ENCODE peak calls at places on chromosomes 4 and X, in eight cellular contexts. Q, Z, F, G, E, L, S and O are unnamed samples.

GRCh38 chrX:74534569-74535038 is 79.8 kb downstream of the RLIM start:
- DNase-seq in Q (no peak), Z (no peak), F (no peak), G (no peak), E (no peak), L (no peak), S (peak), O (no peak)

GRCh38 chr4:48341776-48342558 is 638 bp downstream of the SLAIN2 start:
- DNase-seq in Q (peak), Z (peak), F (peak), G (peak), E (peak), L (peak), S (no peak), O (peak)

GRCh38 chrX:119529355-119530276 is 35.6 kb downstream of the STEEP1 start:
- DNase-seq in Q (no peak), Z (no peak), F (no peak), G (no peak), E (no peak), L (no peak), S (no peak), O (no peak)

GRCh38 chrX:16628954-16629595 is 20.9 kb upstream of the S100G start:
- DNase-seq in Q (no peak), Z (peak), F (no peak), G (no peak), E (no peak), L (peak), S (no peak), O (no peak)

GRCh38 chrX:123263246-123263757 is 79.2 kb downstream of the GRIA3 start:
- DNase-seq in Q (no peak), Z (peak), F (no peak), G (no peak), E (no peak), L (no peak), S (no peak), O (no peak)

GRCh38 chr4:156971623-156972369 is at the start of gene PDGFC:
- DNase-seq in Q (peak), Z (peak), F (peak), G (no peak), E (peak), L (peak), S (no peak), O (peak)

GRCh38 chrX:104564921-104565703 is 887 bp upstream of the IL1RAPL2 start:
- DNase-seq in Q (no peak), Z (no peak), F (no peak), G (no peak), E (no peak), L (no peak), S (no peak), O (no peak)

GRCh38 chr4:127403523-127404084 is 229.2 kb upstream of the INTU start:
- DNase-seq in Q (no peak), Z (no peak), F (no peak), G (no peak), E (no peak), L (no peak), S (no peak), O (no peak)

GRCh38 chr4:76752911-76753494 is 144.9 kb downstream of the SOWAHB start:
- DNase-seq in Q (peak), Z (no peak), F (peak), G (no peak), E (no peak), L (no peak), S (peak), O (no peak)

GRCh38 chr4:40200881-40201797 is 4.3 kb downstream of the RHOH start:
- DNase-seq in Q (no peak), Z (no peak), F (no peak), G (no peak), E (no peak), L (no peak), S (peak), O (no peak)

GRCh38 chrX:46912673-46913491 is 661 bp downstream of the JADE3 start:
- DNase-seq in Q (peak), Z (peak), F (no peak), G (peak), E (peak), L (peak), S (no peak), O (peak)

DNA sequence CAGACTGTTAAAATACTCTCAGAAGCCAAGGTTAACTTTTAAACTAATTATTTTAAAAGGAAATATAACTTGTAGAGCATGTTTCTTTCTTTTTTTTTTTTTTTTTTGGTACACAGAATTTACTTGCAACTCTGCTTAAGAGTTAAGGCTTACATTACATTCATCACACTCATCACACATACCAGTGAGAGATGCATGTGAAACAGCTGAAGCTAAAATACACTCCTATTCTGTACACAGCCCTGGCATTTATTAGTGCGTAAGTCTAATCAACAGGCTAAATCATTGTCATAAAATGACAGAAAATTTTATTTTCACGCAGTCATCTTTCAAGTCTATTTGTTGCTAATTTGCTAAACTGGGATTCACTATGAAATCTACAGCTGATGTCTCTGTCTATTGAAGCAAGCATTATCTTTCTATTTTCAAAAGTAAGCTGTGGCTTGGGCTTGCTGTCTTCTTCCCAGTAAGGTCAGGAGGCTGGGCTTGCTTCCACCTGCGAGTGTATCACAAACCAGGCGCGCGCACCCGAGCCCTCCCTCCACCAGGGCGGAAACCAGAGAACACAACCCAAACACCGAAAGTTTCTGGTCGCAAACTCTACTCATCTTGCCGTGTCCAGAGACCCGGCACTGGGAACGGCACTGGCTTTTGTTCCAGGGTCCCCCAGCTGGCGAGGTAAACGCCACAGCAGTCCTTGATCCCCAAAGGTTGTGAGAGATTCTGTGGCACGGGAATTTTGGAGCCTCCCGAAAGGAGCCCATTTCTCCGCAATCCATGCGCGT is 3.9 kb downstream of the MAML3 start:
- DNase-seq in Q (peak), Z (peak), F (peak), G (peak), E (peak), L (peak), S (peak), O (peak)
- TF ChIP-seq CTCF in Q (peak), Z (peak), F (no peak), G (no peak), E (no peak), L (no peak), S (no peak), O (no peak)

DNA sequence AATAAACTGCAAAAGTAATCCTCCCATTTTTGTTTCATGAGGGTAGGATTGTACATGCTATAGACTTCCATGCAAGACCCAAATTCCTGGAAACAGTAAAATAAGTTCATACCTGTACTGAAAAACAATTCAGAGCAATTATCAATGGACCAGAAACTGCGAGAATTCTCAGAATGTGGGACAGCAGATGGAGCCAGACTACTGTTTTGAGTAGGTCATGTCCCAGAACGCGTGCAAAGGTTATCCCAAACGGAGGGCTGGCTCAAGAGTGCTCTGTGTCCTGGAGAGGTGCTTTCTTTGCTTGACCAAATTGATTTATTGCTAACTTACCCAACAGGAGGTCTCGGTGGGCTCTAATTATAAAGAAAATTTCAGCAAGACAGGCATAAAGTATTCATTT is 1.7 kb upstream of the MAGEH1 start:
- DNase-seq in Q (no peak), Z (peak), F (no peak), G (no peak), E (no peak), L (no peak), S (no peak), O (no peak)
- TF ChIP-seq CTCF in Q (no peak), Z (peak), F (no peak), G (no peak), E (no peak), L (no peak), S (no peak), O (no peak)

GRCh38 chr4:1675802-1676137 is 8.3 kb downstream of the FAM53A start:
- DNase-seq in Q (no peak), Z (no peak), F (no peak), G (no peak), E (no peak), L (no peak), S (no peak), O (no peak)
- TF ChIP-seq CTCF in Q (no peak), Z (no peak), F (no peak), G (no peak), E (no peak), L (no peak), S (no peak), O (no peak)

GRCh38 chr4:37727635-37728034 is 41.5 kb upstream of the RELL1 start:
- DNase-seq in Q (no peak), Z (no peak), F (no peak), G (no peak), E (no peak), L (no peak), S (no peak), O (no peak)

GRCh38 chr4:37725718-37726117 is 39.5 kb upstream of the RELL1 start:
- DNase-seq in Q (no peak), Z (no peak), F (no peak), G (no peak), E (no peak), L (no peak), S (no peak), O (no peak)

GRCh38 chr4:37728064-37728463 is 41.9 kb upstream of the RELL1 start:
- DNase-seq in Q (no peak), Z (no peak), F (no peak), G (no peak), E (no peak), L (no peak), S (peak), O (no peak)

GRCh38 chr4:37729649-37730004 is 43.5 kb upstream of the RELL1 start:
- DNase-seq in Q (no peak), Z (no peak), F (no peak), G (no peak), E (no peak), L (no peak), S (no peak), O (no peak)

DNA sequence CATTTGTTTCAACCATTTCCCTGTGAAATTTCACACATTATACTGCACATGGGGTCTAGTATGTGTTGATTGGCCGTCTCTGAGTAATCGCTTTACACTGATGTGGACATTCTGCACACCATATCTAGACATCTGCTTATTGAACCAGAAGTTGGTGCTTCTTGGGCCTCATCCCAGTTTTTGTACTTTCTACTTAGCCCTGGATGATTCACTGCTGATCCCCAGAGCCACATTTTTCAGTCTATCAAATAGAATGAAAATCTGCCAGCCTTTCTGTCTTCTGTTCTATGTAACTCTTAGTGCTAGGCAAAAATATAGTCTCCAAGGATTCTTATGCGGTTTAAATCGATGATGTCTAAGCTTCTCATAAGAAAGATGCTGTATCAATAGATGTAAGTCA is 40.5 kb upstream of the RELL1 start:
- DNase-seq in Q (no peak), Z (no peak), F (no peak), G (no peak), E (no peak), L (no peak), S (no peak), O (no peak)
- TF ChIP-seq CTCF in Q (no peak), Z (no peak), F (no peak), G (no peak), E (no peak), L (no peak), S (no peak), O (no peak)

GRCh38 chr4:18566970-18567799 is 545.6 kb upstream of the LCORL start:
- DNase-seq in Q (no peak), Z (no peak), F (no peak), G (no peak), E (no peak), L (no peak), S (no peak), O (no peak)
- TF ChIP-seq CTCF in Q (no peak), Z (no peak), F (no peak), G (no peak), E (no peak), L (no peak), S (no peak), O (no peak)

DNA sequence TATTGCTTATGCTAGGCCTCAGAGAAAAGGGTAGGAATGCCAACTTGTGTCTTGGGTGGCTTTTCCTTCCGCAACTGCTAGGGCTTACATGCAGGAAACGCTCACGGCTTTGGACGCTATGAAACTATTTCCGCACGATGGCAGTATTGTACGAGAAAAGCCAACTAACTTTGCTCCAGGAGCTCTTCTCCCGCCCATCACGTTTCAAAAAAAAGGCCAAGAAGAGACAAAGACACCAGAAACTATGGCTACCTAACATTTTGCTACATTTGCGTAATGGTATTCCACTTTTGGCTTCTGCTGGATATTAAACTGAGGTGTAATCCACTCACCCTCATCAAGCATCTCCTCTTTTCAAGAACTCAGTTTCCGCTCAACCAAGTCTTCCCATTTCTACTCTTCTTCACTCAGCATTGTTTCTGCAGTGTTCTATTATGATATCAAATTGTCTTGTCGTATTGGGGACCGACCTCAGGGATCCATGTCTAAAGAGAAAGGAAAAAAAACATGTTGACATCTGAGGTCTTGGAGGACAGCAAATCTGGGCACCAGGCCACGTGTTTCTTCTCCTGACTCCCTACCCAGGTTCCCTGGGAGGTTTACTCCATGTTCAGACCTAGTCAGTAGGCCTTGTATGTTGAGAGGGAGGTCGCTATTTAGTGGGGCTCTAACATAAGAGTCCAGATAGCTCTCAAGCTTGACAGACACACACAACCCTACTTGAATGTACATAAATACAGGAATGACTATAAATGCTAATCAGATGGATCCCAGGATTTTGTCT is 239.4 kb upstream of the STK26 start:
- DNase-seq in Q (no peak), Z (no peak), F (no peak), G (no peak), E (peak), L (no peak), S (no peak), O (peak)
- TF ChIP-seq CTCF in Q (no peak), Z (no peak), F (no peak), G (no peak), E (peak), L (no peak), S (no peak), O (peak)

GRCh38 chr4:73257995-73258667 is 467 bp downstream of the ANKRD17 start:
- DNase-seq in Q (peak), Z (no peak), F (no peak), G (no peak), E (peak), L (no peak), S (peak), O (no peak)
- TF ChIP-seq CTCF in Q (peak), Z (peak), F (peak), G (peak), E (no peak), L (no peak), S (peak), O (peak)